ENCODE peak calls at places on chromosomes 7 and 10, in ten cellular contexts. K is sigmoid colon, Q is stomach, A is transverse colon, F is A549, X is HepG2, I is suprapubic skin, D is tibial nerve, Y is K562, C is GM12878. U is an unnamed sample.

GRCh38 chr10:14586901-14587300 is 187.8 kb downstream of the FAM107B start:
- DNase-seq in Q (peak; percentile 73), I (no peak), C (no peak), Y (no peak), K (no peak), A (peak; percentile 51), X (no peak), D (no peak), F (no peak), U (no peak)

GRCh38 chr10:72611783-72612182 is 14.1 kb downstream of the MICU1 start:
- DNase-seq in D (no peak), Y (peak; percentile 43), X (no peak), F (no peak), K (no peak), I (no peak), Q (no peak), C (no peak), A (no peak), U (peak; percentile 24)

GRCh38 chr10:69056129-69056528 is 31.8 kb upstream of the SRGN start:
- DNase-seq in D (no peak), X (no peak), K (no peak), A (no peak), C (no peak), F (no peak), Y (peak; percentile 31), I (no peak), Q (no peak), U (no peak)

GRCh38 chr7:149771199-149771636 is 2.2 kb downstream of the ZNF467 start:
- DNase-seq in Q (peak; percentile 34), K (no peak), I (no peak), Y (no peak), F (no peak), C (no peak), D (no peak), X (no peak), A (peak; percentile 24), U (no peak)

GRCh38 chr7:92135100-92135429 is 788 bp upstream of the CYP51A1 start:
- DNase-seq in Q (peak; percentile 28), K (no peak), I (no peak), X (peak; percentile 40), Y (peak; percentile 57), C (no peak), A (peak; percentile 20), D (no peak), F (no peak), U (no peak)

GRCh38 chr7:8133955-8134733 is 127.8 kb downstream of the ICA1 start:
- DNase-seq in I (no peak), Q (no peak), Y (peak; percentile 22), C (peak; percentile 99), F (no peak), D (no peak), X (no peak), K (no peak), A (no peak), U (no peak)

GRCh38 chr7:129949292-129950133 is 3.2 kb downstream of the UBE2H start:
- DNase-seq in K (peak; percentile 70), X (peak; percentile 81), F (no peak), Q (no peak), I (peak; percentile 44), D (no peak), C (peak; percentile 37), Y (no peak), A (peak; percentile 32), U (peak; percentile 43)

GRCh38 chr7:2231992-2232765 is 566 bp downstream of the MAD1L1 start:
- DNase-seq in D (no peak), X (peak; percentile 47), F (no peak), K (no peak), Y (peak; percentile 22), Q (no peak), I (no peak), A (no peak), C (no peak), U (no peak)

GRCh38 chr7:87475359-87476178 is at the start of gene ABCB4:
- DNase-seq in F (no peak), K (no peak), Q (no peak), D (no peak), I (peak; percentile 58), A (peak; percentile 10), X (no peak), Y (no peak), C (no peak), U (peak; percentile 36)
- TF ChIP-seq POLR2A in F (no peak), K (no peak), Q (no peak), D (no peak), I (no peak), A (no peak), X (peak; percentile 59), Y (no peak), C (peak; percentile 62), U (no peak)

GRCh38 chr10:122550983-122551382 is 9.6 kb upstream of the DMBT1 start:
- DNase-seq in K (no peak), F (no peak), D (no peak), A (no peak), I (no peak), C (no peak), X (no peak), Y (no peak), Q (no peak), U (no peak)

GRCh38 chr10:122550427-122550826 is 10.1 kb upstream of the DMBT1 start:
- DNase-seq in C (no peak), Q (no peak), I (no peak), X (no peak), K (no peak), A (no peak), D (no peak), F (no peak), Y (no peak), U (no peak)

GRCh38 chr10:122548699-122549098 is 11.9 kb upstream of the DMBT1 start:
- DNase-seq in K (no peak), F (no peak), Y (no peak), I (no peak), X (no peak), A (no peak), D (no peak), Q (no peak), C (no peak), U (no peak)

GRCh38 chr10:122553341-122553740 is 7.2 kb upstream of the DMBT1 start:
- DNase-seq in I (no peak), A (no peak), Q (no peak), Y (no peak), D (no peak), F (no peak), K (no peak), C (no peak), X (no peak), U (no peak)

DNA sequence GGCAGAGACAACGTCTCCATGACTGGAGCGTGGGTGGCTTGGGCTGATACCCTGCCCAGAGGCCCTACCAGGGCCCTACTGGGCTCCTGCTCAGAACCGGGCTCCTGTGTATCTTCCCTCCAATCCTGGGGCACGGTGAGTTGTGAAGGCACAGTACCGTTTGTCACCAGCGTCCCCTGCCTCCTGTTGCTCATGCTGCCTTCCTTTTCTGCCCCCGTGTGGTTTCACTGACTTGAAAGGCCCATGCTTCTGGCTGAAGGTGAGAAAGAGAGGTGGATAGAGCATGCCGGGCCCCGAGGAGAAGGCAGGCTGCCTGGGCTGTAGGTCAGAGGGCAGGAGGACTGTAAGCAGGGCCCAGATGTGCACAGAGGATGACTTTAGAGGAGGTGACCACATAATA is 9.1 kb upstream of the DMBT1 start:
- DNase-seq in D (no peak), A (no peak), Q (no peak), I (no peak), C (no peak), K (no peak), X (peak; percentile 36), Y (no peak), F (no peak), U (no peak)
- TF ChIP-seq EP300 in D (no peak), A (no peak), Q (no peak), I (no peak), C (no peak), K (no peak), X (no peak), Y (no peak), F (no peak), U (no peak)

DNA sequence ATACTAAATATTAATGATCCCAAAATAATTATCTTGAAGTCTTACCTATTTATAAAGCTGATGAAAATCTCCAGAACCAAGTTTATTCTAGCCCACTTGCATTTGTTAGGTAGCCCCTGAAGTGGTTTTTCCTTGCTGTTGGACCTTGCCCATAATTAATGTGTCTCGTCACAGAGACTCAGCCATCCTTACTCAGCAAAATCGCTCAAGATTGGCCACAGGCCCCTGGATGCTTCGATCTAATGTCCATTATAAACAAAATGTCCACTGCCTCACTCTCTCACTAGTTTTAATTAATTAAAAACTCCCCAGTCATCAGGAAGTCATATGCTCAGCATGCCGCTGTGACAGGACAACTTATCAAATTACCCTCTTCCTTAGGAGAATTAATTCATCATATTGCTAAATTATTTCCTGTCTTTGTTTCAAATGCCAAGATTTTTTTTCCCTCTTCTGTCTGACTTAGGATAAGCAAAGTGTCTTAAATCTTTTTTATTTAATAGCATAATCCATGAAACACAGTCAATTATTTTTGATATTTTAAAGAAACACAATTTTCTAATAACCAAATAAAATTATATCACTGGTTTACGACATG is 126.8 kb upstream of the PCLO start:
- DNase-seq in Y (no peak), F (no peak), D (no peak), C (no peak), I (no peak), Q (no peak), A (no peak), X (no peak), K (no peak), U (no peak)
- H3K4me3 ChIP-seq in Y (no peak overlapping the region), F (no peak overlapping the region), D (no peak overlapping the region), C (no peak overlapping the region), I (no peak overlapping the region), Q (no peak overlapping the region), A (no peak overlapping the region), X (no peak overlapping the region), K (no peak overlapping the region), U (no peak overlapping the region)

GRCh38 chr10:122161795-122162194 is 109.3 kb upstream of the BTBD16 start:
- DNase-seq in D (no peak), X (no peak), A (no peak), Y (no peak), C (no peak), K (no peak), Q (no peak), I (no peak), F (no peak), U (no peak)

GRCh38 chr10:122164815-122165491 is 106.1 kb upstream of the BTBD16 start:
- DNase-seq in C (no peak), D (no peak), F (no peak), Q (peak; percentile 60), X (peak; percentile 90), Y (no peak), K (no peak), I (no peak), A (no peak), U (no peak)

GRCh38 chr10:122162566-122163181 is 108.4 kb upstream of the BTBD16 start:
- DNase-seq in F (no peak), Q (peak; percentile 56), K (no peak), A (peak; percentile 29), X (peak; percentile 18), I (no peak), Y (no peak), C (no peak), D (no peak), U (no peak)

GRCh38 chr10:122164028-122164601 is 107.0 kb upstream of the BTBD16 start:
- DNase-seq in A (no peak), I (no peak), C (no peak), X (no peak), F (no peak), Y (no peak), Q (no peak), K (no peak), D (no peak), U (no peak)

DNA sequence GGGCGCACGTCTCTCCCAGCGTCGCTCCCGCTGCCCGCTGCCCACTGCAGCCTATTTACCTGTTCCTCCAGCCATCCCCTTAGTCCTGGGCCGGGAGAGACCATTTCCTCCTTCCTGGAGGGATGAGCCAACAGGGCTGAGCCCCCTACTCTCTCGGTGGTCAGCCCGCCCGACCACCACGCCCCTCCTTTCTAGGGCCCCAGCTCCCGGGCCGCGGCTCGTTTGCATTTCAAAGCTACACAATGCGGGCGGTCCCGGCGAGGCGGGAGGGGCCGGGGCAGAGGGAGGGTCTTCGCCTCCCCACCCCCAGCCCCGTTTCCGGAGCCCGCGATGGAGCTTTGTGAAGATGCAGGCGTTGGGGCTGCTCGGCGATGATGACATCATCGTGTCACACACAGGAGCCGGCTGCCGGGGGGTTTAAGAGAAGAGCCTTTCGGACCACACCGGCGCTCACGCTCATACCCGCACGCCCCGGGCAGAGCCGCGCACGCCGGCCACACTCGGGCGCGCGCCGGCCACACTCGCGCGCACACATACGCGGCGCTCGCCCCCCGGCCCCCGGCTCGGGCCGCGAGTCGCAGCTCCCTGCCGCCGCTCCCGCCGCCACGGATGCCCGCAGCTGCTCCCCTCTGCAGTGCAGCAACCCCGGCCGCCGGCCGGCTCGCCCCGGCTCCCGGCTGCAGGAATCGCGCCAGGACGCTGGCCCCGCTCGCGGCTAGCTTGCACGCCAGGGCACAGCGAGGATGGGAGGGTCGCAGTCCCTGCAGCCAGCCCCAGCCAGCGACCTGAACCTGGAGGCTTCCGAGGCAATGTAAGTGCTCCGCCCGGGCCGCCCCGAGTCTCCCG is 107.7 kb upstream of the BTBD16 start:
- DNase-seq in Q (no peak), Y (no peak), F (no peak), K (no peak), X (no peak), C (no peak), A (no peak), I (no peak), D (no peak), U (no peak)
- TF ChIP-seq POLR2A in Q (no peak), Y (no peak), F (no peak), K (no peak), X (no peak), C (no peak), A (no peak), I (no peak), D (no peak), U (no peak)